ENCODE peak calls at places on chromosomes 13 and 19, in four cellular contexts. V, E, C and B are unnamed samples. For H3K4me1, the result is how much of the 10 kb centered on the place peaks cover.

GRCh38 chr19:55467236-55468053 is 2.9 kb upstream of the C19orf85 start:
- DNase-seq in E (peak), V (peak), C (peak), B (peak)

GRCh38 chr19:33197591-33198000 is 3.5 kb downstream of the LRP3 start:
- DNase-seq in E (peak), C (no peak), V (no peak), B (no peak)

GRCh38 chr13:42720116-42720857 is 61.1 kb upstream of the FAM216B start:
- DNase-seq in E (peak), C (peak), V (peak), B (no peak)

GRCh38 chr13:25771641-25772478 is 280.0 kb downstream of the SHISA2 start:
- DNase-seq in C (no peak), V (no peak), E (no peak), B (no peak)

GRCh38 chr13:37621811-37622361 is 23.3 kb upstream of the POSTN start:
- DNase-seq in C (no peak), E (no peak), V (no peak), B (no peak)

GRCh38 chr19:29587518-29587986 is 18.5 kb upstream of the POP4 start:
- DNase-seq in C (peak), E (no peak), V (no peak), B (no peak)

GRCh38 chr13:20526664-20527063 is 1.0 kb upstream of the CRYL1 start:
- DNase-seq in E (peak), C (no peak), V (no peak), B (no peak)

GRCh38 chr13:87122551-87122950 is 548.6 kb upstream of the SLITRK5 start:
- DNase-seq in E (no peak), V (no peak), C (no peak), B (no peak)

GRCh38 chr13:73251866-73252265 is 193.1 kb downstream of the KLF5 start:
- DNase-seq in C (no peak), V (no peak), E (no peak), B (no peak)

GRCh38 chr19:38433268-38433733 is at the start of gene RYR1:
- DNase-seq in V (no peak), E (no peak), C (peak), B (no peak)

GRCh38 chr13:33606692-33607091 is 211.3 kb upstream of the RFC3 start:
- DNase-seq in E (no peak), C (no peak), V (peak), B (no peak)

GRCh38 chr19:2242092-2242537 is 5.5 kb downstream of the SF3A2 start:
- DNase-seq in V (no peak), E (peak), C (peak), B (no peak)

GRCh38 chr13:70585109-70585508 is 476.9 kb upstream of the KLHL1 start:
- DNase-seq in E (no peak), V (no peak), C (no peak), B (no peak)

DNA sequence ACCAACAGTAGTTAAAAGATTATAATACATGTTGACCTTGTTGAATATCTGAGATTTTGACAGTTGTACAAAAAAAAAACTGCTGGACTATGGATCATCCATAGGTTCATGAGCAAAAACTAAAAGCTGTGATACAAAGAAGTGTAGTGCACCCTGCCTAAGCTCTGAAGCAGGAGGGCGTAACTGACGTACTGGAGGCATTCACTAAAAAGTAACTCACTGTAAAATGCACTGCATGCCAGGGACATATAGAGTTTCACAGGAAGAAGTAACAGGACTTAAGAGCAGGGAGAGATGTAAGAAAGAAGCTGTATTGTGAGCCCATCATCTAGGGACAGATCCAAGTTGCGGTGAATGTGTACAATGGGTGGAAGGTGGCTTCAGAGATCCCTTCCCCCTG is 177.9 kb downstream of the IRS2 start:
- DNase-seq in V (no peak), E (no peak), C (no peak), B (no peak)
- H3K4me1 ChIP-seq in V (under half), E (under half), C (under half), B (under half)

DNA sequence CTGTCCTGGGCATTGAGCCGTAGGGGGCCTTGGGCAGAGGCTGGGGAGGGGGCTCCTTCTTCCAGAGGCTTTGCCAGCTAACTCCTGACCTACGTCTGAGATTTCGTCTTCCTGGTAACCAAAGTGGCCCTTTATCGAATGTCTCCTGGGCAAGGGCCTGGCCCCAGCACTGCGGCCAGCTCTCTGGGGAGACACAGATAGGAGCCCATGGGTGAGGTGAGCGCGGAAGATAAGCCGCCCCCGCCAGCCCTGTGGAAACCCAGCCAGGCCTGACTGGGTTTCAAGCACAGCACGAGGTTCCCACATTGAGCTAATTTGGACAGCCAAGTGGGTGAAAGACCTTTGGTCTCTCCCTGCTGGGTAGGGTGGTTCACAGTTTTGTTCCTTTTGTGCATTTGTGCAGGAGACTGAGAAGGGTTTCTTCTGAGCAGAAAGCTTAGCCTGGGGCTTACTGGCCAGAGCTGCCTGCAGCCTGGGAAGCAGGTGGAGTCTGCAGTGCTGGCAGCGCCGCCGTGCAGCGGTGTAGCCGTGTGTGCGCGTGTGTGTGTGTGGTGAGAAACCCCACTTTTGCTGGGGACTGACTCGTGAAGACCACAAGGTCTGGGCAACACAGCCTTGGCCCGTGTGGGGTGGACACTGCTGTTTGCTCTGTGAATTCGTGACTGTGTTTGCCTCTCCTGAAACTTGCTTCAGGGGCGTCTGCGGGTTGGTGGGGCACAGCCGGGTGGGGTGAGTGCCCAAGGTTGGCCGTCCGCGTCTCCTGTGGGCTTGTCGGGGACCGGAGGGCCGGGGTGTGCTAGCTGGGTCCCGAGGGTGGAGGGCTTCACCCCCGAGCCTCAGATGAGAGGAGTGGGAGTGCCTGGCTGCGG is 2.5 kb downstream of the BSG start:
- DNase-seq in E (peak), V (no peak), C (no peak), B (no peak)
- H3K27ac ChIP-seq in E (peak), V (peak), C (peak), B (no peak)

DNA sequence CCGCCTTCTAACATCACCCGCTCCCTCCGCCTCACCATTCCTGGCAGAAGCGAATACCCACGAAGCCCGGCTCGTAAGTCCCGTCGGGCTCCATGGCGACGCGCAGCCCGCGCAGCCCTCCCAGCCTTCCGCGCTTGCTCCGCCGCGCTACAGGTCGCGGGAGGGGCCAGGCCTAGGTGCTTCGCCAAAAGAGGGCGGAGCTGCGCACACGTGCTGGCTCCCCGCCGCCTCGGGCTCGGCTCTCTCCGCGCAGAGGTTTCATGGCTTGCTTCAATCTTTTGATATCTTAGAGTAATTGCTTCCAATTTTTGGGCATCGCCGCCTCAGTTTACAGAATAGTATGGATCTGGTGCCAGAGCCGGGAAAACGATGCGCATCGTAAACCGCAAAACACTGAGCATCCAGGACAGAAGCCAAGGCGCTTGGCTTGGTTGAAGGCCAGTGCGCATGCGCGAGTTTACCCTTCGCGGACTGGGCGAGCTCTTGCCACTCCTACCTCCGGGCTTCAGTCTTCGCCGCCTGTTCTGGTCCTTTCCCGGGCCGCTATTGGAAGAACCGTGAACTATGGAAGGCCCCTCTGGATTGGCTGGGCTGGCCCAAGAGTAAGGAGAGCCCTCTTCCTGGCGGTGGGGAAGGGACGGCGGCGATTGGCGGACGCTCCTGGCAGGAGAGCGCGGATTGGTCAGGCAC is at the start of gene POLR2I:
- DNase-seq in E (peak), V (peak), C (peak), B (peak)
- TF ChIP-seq EP300 in E (no peak), V (no peak), C (no peak), B (peak)

DNA sequence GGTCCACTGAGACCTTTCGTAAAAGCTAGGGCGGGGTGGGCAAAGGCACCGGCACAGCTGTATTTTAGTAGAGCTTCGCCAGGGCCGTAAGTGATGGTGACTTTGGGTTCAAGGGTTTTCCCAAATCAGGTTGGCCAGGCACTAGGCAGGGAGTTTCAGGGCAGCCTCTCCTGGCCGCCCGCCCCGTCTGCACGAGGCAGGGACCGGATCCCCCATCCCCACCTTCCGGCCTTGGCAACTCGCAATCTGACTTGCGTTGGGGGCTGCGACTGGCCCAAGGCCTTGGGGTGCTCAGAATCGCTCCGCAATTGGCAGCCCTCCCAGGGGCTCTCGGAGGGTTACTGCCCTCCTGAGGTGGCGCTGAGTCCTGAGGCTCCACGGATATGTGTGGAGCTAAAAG is 4.1 kb upstream of the ZIC5 start:
- DNase-seq in C (no peak), V (no peak), E (no peak), B (no peak)
- H3K4me1 ChIP-seq in C (under half), V (under half), E (under half), B (under half)

DNA sequence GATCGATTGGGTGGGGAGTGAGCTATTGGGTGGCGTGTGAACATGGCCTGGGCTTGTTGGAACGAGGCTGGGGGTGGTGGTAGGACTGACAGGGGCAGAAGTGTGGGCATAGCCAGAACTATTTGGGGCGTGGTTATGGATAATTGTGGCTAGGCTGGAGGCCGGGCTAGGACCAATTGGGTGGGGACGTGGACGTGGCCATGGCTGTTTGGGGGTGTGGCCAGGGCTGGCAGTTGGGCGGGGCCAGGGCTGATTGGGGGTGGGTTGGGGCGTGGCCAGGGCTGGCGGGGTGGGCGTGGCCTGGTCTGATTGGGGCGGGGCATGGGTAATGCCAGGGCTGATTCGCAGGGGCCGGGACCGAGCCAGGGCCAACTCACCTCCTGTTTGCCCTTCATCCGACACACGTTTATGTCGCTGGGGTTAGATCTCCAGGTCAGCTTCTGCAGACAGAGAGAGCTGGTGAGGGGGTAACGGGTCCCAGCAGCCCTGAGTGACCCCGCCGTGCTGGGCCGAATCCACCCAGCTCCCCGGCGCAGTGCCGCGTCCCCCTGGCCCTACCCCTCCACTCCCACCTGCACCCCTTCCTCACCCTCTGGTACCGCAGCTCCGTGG is 2.8 kb downstream of the SEMA6B start:
- DNase-seq in E (no peak), C (peak), V (peak), B (no peak)
- H3K27ac ChIP-seq in E (no peak), C (no peak), V (peak), B (no peak)

GRCh38 chr13:40243047-40243446 is 423.4 kb downstream of the FOXO1 start:
- DNase-seq in V (no peak), C (no peak), E (no peak), B (no peak)

GRCh38 chr13:40240293-40240692 is 426.1 kb downstream of the FOXO1 start:
- DNase-seq in V (no peak), C (no peak), E (no peak), B (no peak)

GRCh38 chr13:40236566-40237168 is 429.8 kb downstream of the FOXO1 start:
- DNase-seq in E (no peak), V (no peak), C (no peak), B (peak)

GRCh38 chr13:40235160-40235796 is 431.2 kb downstream of the FOXO1 start:
- DNase-seq in E (no peak), V (no peak), C (no peak), B (no peak)

DNA sequence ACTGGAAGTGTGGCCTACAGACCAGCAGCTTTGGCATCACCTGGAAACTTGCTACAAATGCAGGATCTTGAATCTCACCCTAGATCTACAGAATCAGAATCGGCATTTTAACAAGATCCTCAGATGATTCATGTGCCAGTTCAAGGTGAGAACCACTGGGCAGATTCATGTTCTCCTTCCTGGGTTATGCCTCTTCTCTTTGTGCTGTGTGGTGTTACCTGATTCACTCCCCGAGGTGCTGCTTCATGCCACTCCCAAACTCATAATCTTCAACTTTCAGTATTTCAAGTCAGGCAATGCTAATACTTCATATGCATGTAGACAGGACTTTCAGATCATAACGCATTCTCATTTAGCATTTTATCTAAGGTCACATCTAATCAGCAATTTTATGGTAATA is 427.7 kb downstream of the FOXO1 start:
- DNase-seq in V (no peak), E (no peak), C (no peak), B (no peak)
- TF ChIP-seq EP300 in V (no peak), E (no peak), C (no peak), B (no peak)

GRCh38 chr13:110411316-110412105 is 104.4 kb downstream of the COL4A2 start:
- DNase-seq in E (no peak), C (no peak), V (no peak), B (no peak)
- H3K4me1 ChIP-seq in E (under half), C (under half), V (under half), B (half or more)

GRCh38 chr19:48713041-48713863 is 6.3 kb downstream of the MAMSTR start:
- DNase-seq in V (peak), C (no peak), E (no peak), B (no peak)
- H3K27ac ChIP-seq in V (peak), C (peak), E (peak), B (peak)

GRCh38 chr19:34480971-34481821 is at the start of gene WTIP:
- DNase-seq in V (peak), C (peak), E (peak), B (peak)
- TF ChIP-seq EP300 in V (no peak), C (no peak), E (peak), B (peak)

DNA sequence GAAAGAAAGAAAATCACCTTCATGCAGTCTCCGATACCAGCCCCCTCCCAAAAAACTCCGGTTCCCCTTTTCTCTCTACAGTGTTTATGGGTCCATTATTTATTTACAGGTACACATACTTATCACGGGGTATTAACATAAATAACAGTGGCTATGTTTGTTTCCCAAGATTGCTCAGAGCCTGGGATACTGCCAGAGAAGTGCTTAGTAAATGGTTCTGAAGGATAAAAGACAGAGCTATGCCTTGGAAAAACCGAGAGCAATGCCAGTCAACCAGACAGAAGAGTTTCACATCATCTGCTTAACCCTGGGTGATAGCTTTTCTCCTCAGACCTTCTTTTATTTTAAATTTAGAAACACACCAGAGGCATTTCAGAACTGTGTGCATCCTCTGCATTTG is 61.3 kb downstream of the NUFIP1 start:
- DNase-seq in C (no peak), E (no peak), V (no peak), B (no peak)
- H3K4me1 ChIP-seq in C (under half), E (under half), V (under half), B (under half)